ENCODE peak calls at places on chromosomes 13 and 19, in six cellular contexts. One of them, this sample, is unnamed.

GRCh38 chr19:16252459-16253205 is 54.9 kb downstream of the AP1M1 start:
- DNase-seq in AG10803: no peak
- DNase-seq in transverse colon: peak
- DNase-seq in stimulated activated CD4-positive, alpha-beta T cell treated with anti-CD3 and anti-CD28 coated beads, Interleukin-4, amount 100 ng/mL, for 48 hours: no peak
- DNase-seq in T-helper 1 cell: no peak
- DNase-seq in NCI-H1417: no peak
- DNase-seq in this sample: no peak

GRCh38 chr19:7006305-7006704 is 14.9 kb downstream of the MBD3L2B start:
- DNase-seq in NCI-H1417: no peak
- DNase-seq in T-helper 1 cell: no peak
- DNase-seq in transverse colon: no peak
- DNase-seq in stimulated activated CD4-positive, alpha-beta T cell treated with anti-CD3 and anti-CD28 coated beads, Interleukin-4, amount 100 ng/mL, for 48 hours: no peak
- DNase-seq in AG10803: no peak
- DNase-seq in this sample: no peak

GRCh38 chr13:107680115-107680514 is 535.2 kb downstream of the LIG4 start:
- DNase-seq in AG10803: no peak
- DNase-seq in stimulated activated CD4-positive, alpha-beta T cell treated with anti-CD3 and anti-CD28 coated beads, Interleukin-4, amount 100 ng/mL, for 48 hours: no peak
- DNase-seq in T-helper 1 cell: no peak
- DNase-seq in transverse colon: no peak
- DNase-seq in NCI-H1417: peak
- DNase-seq in this sample: no peak

GRCh38 chr19:45195764-45196163 is 17.2 kb downstream of the BLOC1S3 start:
- DNase-seq in stimulated activated CD4-positive, alpha-beta T cell treated with anti-CD3 and anti-CD28 coated beads, Interleukin-4, amount 100 ng/mL, for 48 hours: no peak
- DNase-seq in transverse colon: no peak
- DNase-seq in AG10803: peak
- DNase-seq in T-helper 1 cell: no peak
- DNase-seq in NCI-H1417: no peak
- DNase-seq in this sample: no peak

GRCh38 chr13:92829930-92830329 is 396.7 kb upstream of the GPC6 start:
- DNase-seq in AG10803: no peak
- DNase-seq in T-helper 1 cell: no peak
- DNase-seq in transverse colon: no peak
- DNase-seq in NCI-H1417: no peak
- DNase-seq in stimulated activated CD4-positive, alpha-beta T cell treated with anti-CD3 and anti-CD28 coated beads, Interleukin-4, amount 100 ng/mL, for 48 hours: no peak
- DNase-seq in this sample: no peak

GRCh38 chr19:51470966-51471365 is 7.4 kb upstream of the CEACAM18 start:
- DNase-seq in stimulated activated CD4-positive, alpha-beta T cell treated with anti-CD3 and anti-CD28 coated beads, Interleukin-4, amount 100 ng/mL, for 48 hours: no peak
- DNase-seq in T-helper 1 cell: no peak
- DNase-seq in AG10803: no peak
- DNase-seq in transverse colon: no peak
- DNase-seq in NCI-H1417: no peak
- DNase-seq in this sample: no peak

GRCh38 chr19:48630289-48631036 is 6.7 kb downstream of the DBP start:
- DNase-seq in T-helper 1 cell: no peak
- DNase-seq in AG10803: no peak
- DNase-seq in stimulated activated CD4-positive, alpha-beta T cell treated with anti-CD3 and anti-CD28 coated beads, Interleukin-4, amount 100 ng/mL, for 48 hours: no peak
- DNase-seq in NCI-H1417: no peak
- DNase-seq in transverse colon: peak
- DNase-seq in this sample: no peak

GRCh38 chr13:37878496-37878895 is 8.9 kb upstream of the TRPC4 start:
- DNase-seq in AG10803: peak
- DNase-seq in transverse colon: no peak
- DNase-seq in T-helper 1 cell: no peak
- DNase-seq in NCI-H1417: no peak
- DNase-seq in stimulated activated CD4-positive, alpha-beta T cell treated with anti-CD3 and anti-CD28 coated beads, Interleukin-4, amount 100 ng/mL, for 48 hours: no peak
- DNase-seq in this sample: no peak